ENCODE peak calls at places on chromosomes 3 and 15, in six cellular contexts. E, K, H, I, R and M are unnamed samples.

GRCh38 chr15:69660114-69660513 is 207.5 kb downstream of the RPLP1 start:
- DNase-seq in E (no peak), K (no peak), H (no peak), I (no peak), R (no peak), M (no peak)

GRCh38 chr3:112122870-112123269 is 10.2 kb downstream of the GCSAM start:
- DNase-seq in E (no peak), K (no peak), H (no peak), I (no peak), R (no peak), M (no peak)

GRCh38 chr3:180804871-180805430 is 107.5 kb upstream of the FXR1 start:
- DNase-seq in E (peak; percentile 56), K (no peak), H (peak; percentile 23), I (no peak), R (peak; percentile 92), M (peak; percentile 89)

GRCh38 chr3:178446054-178446453 is 90.2 kb upstream of the KCNMB2 start:
- DNase-seq in E (no peak), K (no peak), H (no peak), I (no peak), R (no peak), M (no peak)

GRCh38 chr3:14322667-14323295 is 79.6 kb upstream of the SLC6A6 start:
- DNase-seq in E (no peak), K (no peak), H (no peak), I (no peak), R (no peak), M (no peak)

GRCh38 chr3:146241523-146242240 is 9.2 kb downstream of the PLSCR4 start:
- DNase-seq in E (no peak), K (no peak), H (no peak), I (no peak), R (no peak), M (no peak)

GRCh38 chr3:98812851-98813374 is 49.8 kb downstream of the ST3GAL6 start:
- DNase-seq in E (peak; percentile 60), K (peak; percentile 47), H (peak; percentile 55), I (peak; percentile 38), R (peak; percentile 40), M (peak; percentile 20)

GRCh38 chr15:84926491-84927220 is 42.2 kb downstream of the SLC28A1 start:
- DNase-seq in E (no peak), K (no peak), H (peak; percentile 61), I (no peak), R (no peak), M (peak; percentile 36)

GRCh38 chr15:51714911-51715310 is 22.5 kb downstream of the LYSMD2 start:
- DNase-seq in E (no peak), K (no peak), H (no peak), I (no peak), R (no peak), M (no peak)

GRCh38 chr3:127911421-127911931 is 3.6 kb upstream of the KBTBD12 start:
- DNase-seq in E (peak; percentile 35), K (no peak), H (no peak), I (no peak), R (no peak), M (no peak)

GRCh38 chr3:7977245-7978103 is 524.1 kb upstream of the LMCD1 start:
- DNase-seq in E (no peak), K (no peak), H (no peak), I (peak; percentile 50), R (no peak), M (no peak)

GRCh38 chr3:88896026-88896425 is 211.4 kb upstream of the EPHA3 start:
- DNase-seq in E (no peak), K (no peak), H (peak; percentile 27), I (no peak), R (no peak), M (no peak)

GRCh38 chr3:56693750-56694149 is 10.7 kb upstream of the TASOR start:
- DNase-seq in E (no peak), K (no peak), H (no peak), I (no peak), R (no peak), M (no peak)
- TF ChIP-seq EZH2phosphoT487 in E (no peak), K (no peak), H (no peak), I (no peak), R (no peak), M (no peak)

GRCh38 chr3:101248786-101249185 is 71.6 kb downstream of the IMPG2 start:
- DNase-seq in E (no peak), K (no peak), H (no peak), I (no peak), R (no peak), M (no peak)
- H3K4me3 ChIP-seq in E (no peak overlapping the region), K (no peak overlapping the region), H (no peak overlapping the region), I (no peak overlapping the region), R (no peak overlapping the region), M (no peak overlapping the region)

GRCh38 chr3:197711973-197712707 is 24.6 kb downstream of the RUBCN start:
- DNase-seq in E (peak; percentile 99), K (peak; percentile 99), H (peak; percentile 99), I (peak; percentile 72), R (peak; percentile 79), M (peak; percentile 32)

GRCh38 chr3:197718904-197719303 is 17.8 kb downstream of the RUBCN start:
- DNase-seq in E (peak; percentile 91), K (no peak), H (peak; percentile 99), I (no peak), R (no peak), M (no peak)

GRCh38 chr3:197709135-197709534 is 27.6 kb downstream of the RUBCN start:
- DNase-seq in E (no peak), K (no peak), H (no peak), I (no peak), R (no peak), M (no peak)

GRCh38 chr3:197713477-197713822 is 23.3 kb downstream of the RUBCN start:
- DNase-seq in E (no peak), K (no peak), H (no peak), I (no peak), R (no peak), M (no peak)

DNA sequence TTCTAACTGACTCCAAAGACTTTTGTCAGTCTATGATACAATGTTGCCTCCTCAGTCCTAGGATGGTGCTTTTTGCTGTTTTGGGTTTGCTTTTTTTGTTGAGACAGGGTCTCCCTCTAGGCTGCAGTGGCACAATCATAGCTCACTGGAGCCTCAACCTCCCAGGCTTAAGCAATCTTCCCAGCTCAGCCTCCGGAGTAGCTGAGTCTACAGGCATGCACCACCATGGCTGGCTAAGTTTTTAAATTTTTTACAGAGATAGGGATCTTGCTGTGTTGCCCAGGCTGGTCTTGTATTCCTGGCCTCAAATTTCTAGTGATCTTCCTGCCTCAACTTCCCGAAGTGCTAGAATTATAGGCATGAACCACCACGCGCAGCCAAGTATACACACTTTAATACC is 22.5 kb downstream of the RUBCN start:
- DNase-seq in E (no peak), K (no peak), H (no peak), I (no peak), R (no peak), M (no peak)
- H3F3A ChIP-seq in E (peaks cover 41% of the 10 kb centered on the region), K (peaks cover 43% of the 10 kb centered on the region), H (peaks cover 4% of the 10 kb centered on the region), I (peaks cover 28% of the 10 kb centered on the region), R (peaks cover 7% of the 10 kb centered on the region), M (no peaks in the 10 kb centered on the region)

GRCh38 chr3:140319801-140320200 is 358.1 kb upstream of the TRIM42 start:
- DNase-seq in E (no peak), K (no peak), H (no peak), I (no peak), R (no peak), M (no peak)

GRCh38 chr3:140323561-140323960 is 354.3 kb upstream of the TRIM42 start:
- DNase-seq in E (no peak), K (no peak), H (no peak), I (no peak), R (no peak), M (no peak)
- TF ChIP-seq EZH2phosphoT487 in E (no peak), K (no peak), H (no peak), I (no peak), R (no peak), M (no peak)